ENCODE peak calls at places on chromosome 9, in five cellular contexts. L, P, T, X and K are unnamed samples.

GRCh38 chr9:121811751-121812150 is 160.3 kb downstream of the DAB2IP start:
- DNase-seq in P (no peak), X (no peak), L (no peak), T (no peak), K (no peak)

GRCh38 chr9:107491081-107492053 is 1.8 kb upstream of the KLF4 start:
- DNase-seq in L (no peak), P (no peak), T (no peak), X (no peak), K (no peak)

GRCh38 chr9:32220750-32221149 is 163.7 kb upstream of the ACO1 start:
- DNase-seq in T (no peak), P (no peak), X (no peak), L (no peak), K (no peak)

GRCh38 chr9:93599571-93600403 is 23.4 kb downstream of the PHF2 start:
- DNase-seq in X (no peak), T (no peak), P (no peak), L (no peak), K (no peak)

GRCh38 chr9:11128156-11128555 is 515.4 kb upstream of the PTPRD start:
- DNase-seq in X (no peak), P (no peak), L (no peak), T (no peak), K (no peak)

GRCh38 chr9:125912261-125912660 is 165.1 kb downstream of the PBX3 start:
- DNase-seq in T (no peak), L (no peak), X (no peak), P (no peak), K (no peak)

GRCh38 chr9:121947683-121948300 is 145.3 kb downstream of the TTLL11 start:
- DNase-seq in L (no peak), P (no peak), T (no peak), X (peak), K (no peak)

GRCh38 chr9:5630038-5630507 is 1.2 kb downstream of the RIC1 start:
- DNase-seq in P (no peak), X (no peak), T (no peak), L (peak), K (no peak)

GRCh38 chr9:136050706-136051567 is 44.2 kb downstream of the NACC2 start:
- DNase-seq in X (no peak), T (no peak), L (no peak), P (no peak), K (no peak)

GRCh38 chr9:127519301-127520166 is 68.2 kb downstream of the LRSAM1 start:
- DNase-seq in T (no peak), L (peak), X (no peak), P (peak), K (peak)

GRCh38 chr9:99595796-99596195 is 225.9 kb upstream of the NR4A3 start:
- DNase-seq in L (no peak), X (no peak), T (no peak), P (no peak), K (no peak)

GRCh38 chr9:128882677-128883590 is 1.0 kb downstream of the LRRC8A start:
- DNase-seq in T (peak), P (no peak), X (no peak), L (peak), K (no peak)

GRCh38 chr9:133048595-133048994 is 13.2 kb upstream of the CEL start:
- DNase-seq in L (no peak), T (peak), P (peak), X (no peak), K (no peak)

GRCh38 chr9:33234511-33235467 is 5.2 kb upstream of the SPINK4 start:
- DNase-seq in T (no peak), P (no peak), X (peak), L (no peak), K (no peak)